ENCODE peak calls at places on chromosomes 5 and 9, in four cellular contexts. One of them, this sample, is unnamed.

GRCh38 chr9:14372437-14373318 is 58.7 kb upstream of the NFIB start:
- DNase-seq in GM12878: no peak
- DNase-seq in K562: peak
- DNase-seq in HepG2: peak
- DNase-seq in this sample: no peak

GRCh38 chr5:68290260-68290674 is 74.7 kb downstream of the PIK3R1 start:
- DNase-seq in GM12878: no peak
- DNase-seq in K562: peak
- DNase-seq in HepG2: no peak
- DNase-seq in this sample: no peak

GRCh38 chr9:89814340-89815040 is 209.7 kb downstream of the GADD45G start:
- DNase-seq in GM12878: no peak
- DNase-seq in K562: no peak
- DNase-seq in HepG2: no peak
- DNase-seq in this sample: peak

GRCh38 chr9:127358770-127359169 is 38.2 kb upstream of the SLC2A8 start:
- DNase-seq in GM12878: no peak
- DNase-seq in K562: no peak
- DNase-seq in HepG2: no peak
- DNase-seq in this sample: no peak

GRCh38 chr5:115626444-115626823 is 598 bp upstream of the TMED7 start:
- DNase-seq in GM12878: no peak
- DNase-seq in K562: no peak
- DNase-seq in HepG2: no peak
- DNase-seq in this sample: no peak

GRCh38 chr5:131324311-131324710 is 60.5 kb downstream of the CDC42SE2 start:
- DNase-seq in GM12878: no peak
- DNase-seq in K562: no peak
- DNase-seq in HepG2: no peak
- DNase-seq in this sample: no peak

GRCh38 chr5:135578685-135579341 is at the start of gene CXCL14:
- DNase-seq in GM12878: no peak
- DNase-seq in K562: no peak
- DNase-seq in HepG2: no peak
- DNase-seq in this sample: no peak

GRCh38 chr5:79984363-79984762 is 6.7 kb downstream of the MTX3 start:
- DNase-seq in GM12878: no peak
- DNase-seq in K562: no peak
- DNase-seq in HepG2: no peak
- DNase-seq in this sample: no peak

GRCh38 chr5:79935992-79936643 is 54.9 kb downstream of the MTX3 start:
- DNase-seq in GM12878: no peak
- DNase-seq in K562: no peak
- DNase-seq in HepG2: no peak
- DNase-seq in this sample: no peak

GRCh38 chr5:163473613-163474243 is 13.3 kb downstream of the HMMR start:
- DNase-seq in GM12878: no peak
- DNase-seq in K562: no peak
- DNase-seq in HepG2: no peak
- DNase-seq in this sample: no peak

GRCh38 chr5:149747141-149747832 is 17.2 kb downstream of the PPARGC1B start:
- DNase-seq in GM12878: no peak
- DNase-seq in K562: no peak
- DNase-seq in HepG2: no peak
- DNase-seq in this sample: no peak

GRCh38 chr9:116718111-116718510 is 31.0 kb downstream of the TRIM32 start:
- DNase-seq in GM12878: no peak
- DNase-seq in K562: no peak
- DNase-seq in HepG2: no peak
- DNase-seq in this sample: no peak

GRCh38 chr9:85024374-85024773 is 354.8 kb downstream of the NTRK2 start:
- DNase-seq in GM12878: no peak
- DNase-seq in K562: no peak
- DNase-seq in HepG2: no peak
- DNase-seq in this sample: no peak

GRCh38 chr5:138351517-138351916 is 968 bp upstream of the KDM3B start:
- DNase-seq in GM12878: no peak
- DNase-seq in K562: no peak
- DNase-seq in HepG2: no peak
- DNase-seq in this sample: no peak

GRCh38 chr5:138352071-138352721 is at the start of gene KDM3B:
- DNase-seq in GM12878: peak
- DNase-seq in K562: peak
- DNase-seq in HepG2: peak
- DNase-seq in this sample: peak

GRCh38 chr5:138354387-138354786 is 1.9 kb downstream of the KDM3B start:
- DNase-seq in GM12878: no peak
- DNase-seq in K562: no peak
- DNase-seq in HepG2: no peak
- DNase-seq in this sample: no peak

GRCh38 chr5:138353550-138353893 is 1.0 kb downstream of the KDM3B start:
- DNase-seq in GM12878: no peak
- DNase-seq in K562: no peak
- DNase-seq in HepG2: no peak
- DNase-seq in this sample: no peak

DNA sequence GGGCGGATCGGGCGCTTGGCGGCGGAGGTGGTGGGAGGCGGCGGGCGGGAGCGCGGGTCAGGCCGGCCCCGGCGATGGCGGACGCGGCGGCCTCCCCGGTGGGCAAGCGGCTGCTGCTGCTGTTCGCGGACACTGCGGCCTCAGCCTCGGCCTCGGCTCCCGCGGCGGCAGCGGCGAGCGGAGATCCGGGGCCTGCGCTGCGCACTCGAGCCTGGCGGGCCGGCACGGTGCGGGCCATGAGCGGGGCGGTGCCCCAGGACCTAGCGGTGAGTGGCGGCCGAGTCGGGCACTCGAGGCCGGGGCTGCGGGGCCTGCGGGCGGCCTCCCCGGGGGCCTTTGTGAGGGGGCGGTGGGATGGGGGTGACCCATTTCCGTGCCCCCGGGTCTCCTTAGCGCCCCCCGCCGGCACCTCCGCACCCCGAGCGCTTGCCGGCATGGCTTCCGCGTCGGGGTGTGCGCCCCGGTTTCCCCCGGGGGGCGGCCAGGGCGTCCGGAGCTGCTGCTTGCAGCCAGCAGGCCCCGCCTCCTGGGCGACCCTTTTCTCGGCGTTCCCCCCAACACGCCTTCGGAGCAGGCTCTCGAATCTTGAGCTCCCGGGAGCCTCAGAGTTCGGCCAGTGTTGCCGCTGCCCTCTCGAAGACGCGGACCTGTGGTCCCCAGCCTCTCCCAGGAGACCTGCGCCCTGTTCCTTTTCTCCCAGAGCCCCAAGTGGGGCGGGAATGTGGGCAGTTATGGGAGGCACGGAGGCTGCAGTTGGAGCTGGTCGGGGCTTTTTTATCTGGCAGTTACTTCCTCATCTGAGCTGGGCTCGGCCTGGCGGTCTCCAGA is 451 bp downstream of the KDM3B start:
- DNase-seq in GM12878: no peak
- DNase-seq in K562: peak
- DNase-seq in HepG2: peak
- DNase-seq in this sample: peak
- TF ChIP-seq FOXK2 in GM12878: no peak
- TF ChIP-seq FOXK2 in K562: no peak
- TF ChIP-seq FOXK2 in HepG2: no peak
- TF ChIP-seq FOXK2 in this sample: no peak

GRCh38 chr9:135920256-135920930 is 13.0 kb upstream of the CAMSAP1 start:
- DNase-seq in GM12878: no peak
- DNase-seq in K562: no peak
- DNase-seq in HepG2: no peak
- DNase-seq in this sample: no peak
- TF ChIP-seq FOXK2 in GM12878: no peak
- TF ChIP-seq FOXK2 in K562: no peak
- TF ChIP-seq FOXK2 in HepG2: no peak
- TF ChIP-seq FOXK2 in this sample: no peak

GRCh38 chr5:16260000-16260399 is 80.4 kb upstream of the MARCHF11 start:
- DNase-seq in GM12878: no peak
- DNase-seq in K562: no peak
- DNase-seq in HepG2: no peak
- DNase-seq in this sample: no peak
- TF ChIP-seq FOXK2 in GM12878: no peak
- TF ChIP-seq FOXK2 in K562: no peak
- TF ChIP-seq FOXK2 in HepG2: no peak
- TF ChIP-seq FOXK2 in this sample: no peak

GRCh38 chr9:71518045-71518888 is 250.0 kb downstream of the CEMIP2 start:
- DNase-seq in GM12878: no peak
- DNase-seq in K562: no peak
- DNase-seq in HepG2: no peak
- DNase-seq in this sample: no peak
- TF ChIP-seq FOXK2 in GM12878: no peak
- TF ChIP-seq FOXK2 in K562: no peak
- TF ChIP-seq FOXK2 in HepG2: no peak
- TF ChIP-seq FOXK2 in this sample: no peak

GRCh38 chr5:107274576-107274975 is 396.2 kb downstream of the EFNA5 start:
- DNase-seq in GM12878: no peak
- DNase-seq in K562: no peak
- DNase-seq in HepG2: no peak
- DNase-seq in this sample: no peak

GRCh38 chr5:107275333-107275732 is 395.4 kb downstream of the EFNA5 start:
- DNase-seq in GM12878: no peak
- DNase-seq in K562: no peak
- DNase-seq in HepG2: no peak
- DNase-seq in this sample: no peak

GRCh38 chr5:107271682-107272350 is 398.9 kb downstream of the EFNA5 start:
- DNase-seq in GM12878: no peak
- DNase-seq in K562: no peak
- DNase-seq in HepG2: no peak
- DNase-seq in this sample: no peak

GRCh38 chr5:107272509-107272908 is 398.2 kb downstream of the EFNA5 start:
- DNase-seq in GM12878: no peak
- DNase-seq in K562: no peak
- DNase-seq in HepG2: no peak
- DNase-seq in this sample: no peak

DNA sequence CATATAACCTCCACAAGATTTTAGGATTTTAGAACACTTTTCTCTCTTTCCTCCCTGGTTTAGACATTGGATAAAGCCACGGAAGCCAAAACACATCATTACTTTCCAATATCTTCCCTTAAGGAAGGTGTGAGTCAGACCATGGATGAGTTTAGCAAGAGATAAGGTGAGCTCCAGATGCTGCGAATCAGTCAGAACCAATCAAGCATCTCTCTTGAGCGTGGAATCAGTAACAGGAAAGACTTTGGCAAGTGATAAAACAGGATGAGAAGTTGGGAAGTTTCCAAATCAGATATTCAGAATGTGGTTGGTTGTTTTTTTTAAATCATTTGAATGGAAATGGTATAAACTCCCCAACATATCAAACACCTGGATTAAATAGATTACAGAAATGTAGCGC is 397.8 kb downstream of the EFNA5 start:
- DNase-seq in GM12878: no peak
- DNase-seq in K562: no peak
- DNase-seq in HepG2: no peak
- DNase-seq in this sample: no peak
- TF ChIP-seq FOXK2 in GM12878: no peak
- TF ChIP-seq FOXK2 in K562: no peak
- TF ChIP-seq FOXK2 in HepG2: no peak
- TF ChIP-seq FOXK2 in this sample: no peak

This sample was measured in HEK293T.